ENCODE peak calls at places on chromosomes 4 and X, in seven cellular contexts. I, G, B, D, X, T and Z are unnamed samples.

GRCh38 chrX:622104-622503 is 8.5 kb upstream of the SHOX start:
- DNase-seq in X (no peak), G (no peak), I (no peak), T (no peak), D (no peak), B (no peak), Z (no peak)

GRCh38 chr4:115154826-115155225 is 41.4 kb upstream of the NDST4 start:
- DNase-seq in T (no peak), G (no peak), D (no peak), I (no peak), X (no peak), B (no peak), Z (no peak)

GRCh38 chrX:70001269-70001668 is 48.5 kb downstream of the AWAT2 start:
- DNase-seq in B (no peak), T (no peak), I (no peak), D (no peak), G (no peak), X (no peak), Z (no peak)

GRCh38 chrX:53294024-53294648 is 12.8 kb upstream of the IQSEC2 start:
- DNase-seq in T (no peak), I (peak; percentile 29), D (no peak), X (no peak), G (no peak), B (no peak), Z (peak; percentile 29)

GRCh38 chr4:77251751-77252150 is 94.7 kb downstream of the CCNG2 start:
- DNase-seq in G (no peak), I (no peak), X (no peak), T (no peak), D (no peak), B (no peak), Z (no peak)

GRCh38 chrX:137566746-137567473 is 983 bp downstream of the ZIC3 start:
- DNase-seq in I (no peak), B (no peak), D (peak; percentile 2), X (no peak), T (no peak), G (no peak), Z (no peak)

GRCh38 chrX:11666180-11666579 is 460 bp upstream of the ARHGAP6 start:
- DNase-seq in X (no peak), D (no peak), B (no peak), I (no peak), G (no peak), T (no peak), Z (no peak)

GRCh38 chrX:136112781-136113180 is 34.6 kb upstream of the FHL1 start:
- DNase-seq in B (no peak), X (no peak), T (no peak), D (no peak), G (no peak), I (peak; percentile 18), Z (no peak)

GRCh38 chrX:107563851-107564250 is 64.5 kb upstream of the PRPS1 start:
- DNase-seq in X (no peak), T (no peak), I (no peak), G (no peak), D (peak; percentile 0), B (no peak), Z (no peak)

GRCh38 chr4:102824398-102824797 is 3.0 kb downstream of the UBE2D3 start:
- DNase-seq in D (no peak), T (no peak), G (no peak), I (no peak), X (no peak), B (no peak), Z (peak; percentile 7)

GRCh38 chr4:52019941-52020657 is at the start of gene LRRC66:
- DNase-seq in B (no peak), G (no peak), I (peak; percentile 21), X (no peak), D (no peak), T (no peak), Z (peak; percentile 17)